ENCODE peak calls at places on chromosome 16, in seven cellular contexts. One of them, this sample, is unnamed.

GRCh38 chr16:66673691-66674090 is 22.9 kb downstream of the CMTM4 start:
- DNase-seq in effector CD4-positive, alpha-beta T cell: no peak
- DNase-seq in kidney epithelial cell: no peak
- DNase-seq in Daoy: no peak
- DNase-seq in Kasumi-1: no peak
- DNase-seq in stimulated activated CD8-positive, alpha-beta memory T cell treated with anti-CD3 and anti-CD28 coated beads, Interleukin-2, amount 100 ng/mL, for 1 hour: no peak
- DNase-seq in EH: no peak
- DNase-seq in this sample: no peak

GRCh38 chr16:67942200-67942509 is 1.8 kb downstream of the LCAT start:
- DNase-seq in Kasumi-1: peak
- DNase-seq in stimulated activated CD8-positive, alpha-beta memory T cell treated with anti-CD3 and anti-CD28 coated beads, Interleukin-2, amount 100 ng/mL, for 1 hour: no peak
- DNase-seq in effector CD4-positive, alpha-beta T cell: peak
- DNase-seq in EH: peak
- DNase-seq in Daoy: peak
- DNase-seq in kidney epithelial cell: no peak
- DNase-seq in this sample: no peak

GRCh38 chr16:89700649-89701424 is 668 bp downstream of the SPATA2L start:
- DNase-seq in kidney epithelial cell: no peak
- DNase-seq in effector CD4-positive, alpha-beta T cell: peak
- DNase-seq in Kasumi-1: no peak
- DNase-seq in EH: peak
- DNase-seq in stimulated activated CD8-positive, alpha-beta memory T cell treated with anti-CD3 and anti-CD28 coated beads, Interleukin-2, amount 100 ng/mL, for 1 hour: no peak
- DNase-seq in Daoy: peak
- DNase-seq in this sample: peak

GRCh38 chr16:49652441-49653175 is 203.3 kb downstream of the ZNF423 start:
- DNase-seq in effector CD4-positive, alpha-beta T cell: no peak
- DNase-seq in kidney epithelial cell: peak
- DNase-seq in EH: peak
- DNase-seq in Daoy: peak
- DNase-seq in stimulated activated CD8-positive, alpha-beta memory T cell treated with anti-CD3 and anti-CD28 coated beads, Interleukin-2, amount 100 ng/mL, for 1 hour: no peak
- DNase-seq in Kasumi-1: no peak
- DNase-seq in this sample: no peak

GRCh38 chr16:76535-77272 is 1.3 kb upstream of the MPG start:
- DNase-seq in kidney epithelial cell: no peak
- DNase-seq in effector CD4-positive, alpha-beta T cell: no peak
- DNase-seq in stimulated activated CD8-positive, alpha-beta memory T cell treated with anti-CD3 and anti-CD28 coated beads, Interleukin-2, amount 100 ng/mL, for 1 hour: no peak
- DNase-seq in Kasumi-1: no peak
- DNase-seq in Daoy: peak
- DNase-seq in EH: peak
- DNase-seq in this sample: no peak

GRCh38 chr16:66959645-66960177 is 1.4 kb upstream of the CES3 start:
- DNase-seq in stimulated activated CD8-positive, alpha-beta memory T cell treated with anti-CD3 and anti-CD28 coated beads, Interleukin-2, amount 100 ng/mL, for 1 hour: no peak
- DNase-seq in Kasumi-1: no peak
- DNase-seq in kidney epithelial cell: no peak
- DNase-seq in effector CD4-positive, alpha-beta T cell: no peak
- DNase-seq in Daoy: no peak
- DNase-seq in EH: no peak
- DNase-seq in this sample: no peak

GRCh38 chr16:16905850-16906249 is 526.9 kb downstream of the NPIPA7 start:
- DNase-seq in Kasumi-1: no peak
- DNase-seq in stimulated activated CD8-positive, alpha-beta memory T cell treated with anti-CD3 and anti-CD28 coated beads, Interleukin-2, amount 100 ng/mL, for 1 hour: no peak
- DNase-seq in kidney epithelial cell: no peak
- DNase-seq in EH: no peak
- DNase-seq in Daoy: no peak
- DNase-seq in effector CD4-positive, alpha-beta T cell: no peak
- DNase-seq in this sample: no peak

GRCh38 chr16:728131-728889 is 1.4 kb downstream of the HAGHL start:
- DNase-seq in stimulated activated CD8-positive, alpha-beta memory T cell treated with anti-CD3 and anti-CD28 coated beads, Interleukin-2, amount 100 ng/mL, for 1 hour: no peak
- DNase-seq in EH: peak
- DNase-seq in Daoy: peak
- DNase-seq in kidney epithelial cell: no peak
- DNase-seq in Kasumi-1: no peak
- DNase-seq in effector CD4-positive, alpha-beta T cell: peak
- DNase-seq in this sample: peak

GRCh38 chr16:46889942-46890300 is 5.8 kb downstream of the GPT2 start:
- DNase-seq in stimulated activated CD8-positive, alpha-beta memory T cell treated with anti-CD3 and anti-CD28 coated beads, Interleukin-2, amount 100 ng/mL, for 1 hour: no peak
- DNase-seq in Daoy: no peak
- DNase-seq in Kasumi-1: no peak
- DNase-seq in effector CD4-positive, alpha-beta T cell: no peak
- DNase-seq in kidney epithelial cell: no peak
- DNase-seq in EH: no peak
- DNase-seq in this sample: no peak

GRCh38 chr16:19168173-19169080 is at the start of gene SYT17:
- DNase-seq in effector CD4-positive, alpha-beta T cell: no peak
- DNase-seq in stimulated activated CD8-positive, alpha-beta memory T cell treated with anti-CD3 and anti-CD28 coated beads, Interleukin-2, amount 100 ng/mL, for 1 hour: no peak
- DNase-seq in Daoy: peak
- DNase-seq in kidney epithelial cell: no peak
- DNase-seq in Kasumi-1: no peak
- DNase-seq in EH: no peak
- DNase-seq in this sample: no peak

GRCh38 chr16:1723450-1724147 is 17.6 kb downstream of the MAPK8IP3 start:
- DNase-seq in kidney epithelial cell: no peak
- DNase-seq in effector CD4-positive, alpha-beta T cell: peak
- DNase-seq in EH: peak
- DNase-seq in stimulated activated CD8-positive, alpha-beta memory T cell treated with anti-CD3 and anti-CD28 coated beads, Interleukin-2, amount 100 ng/mL, for 1 hour: no peak
- DNase-seq in Kasumi-1: peak
- DNase-seq in Daoy: no peak
- DNase-seq in this sample: peak

GRCh38 chr16:46650224-46650623 is 29.0 kb upstream of the SHCBP1 start:
- DNase-seq in Kasumi-1: no peak
- DNase-seq in kidney epithelial cell: no peak
- DNase-seq in Daoy: peak
- DNase-seq in EH: peak
- DNase-seq in effector CD4-positive, alpha-beta T cell: no peak
- DNase-seq in stimulated activated CD8-positive, alpha-beta memory T cell treated with anti-CD3 and anti-CD28 coated beads, Interleukin-2, amount 100 ng/mL, for 1 hour: no peak
- DNase-seq in this sample: no peak

This sample was measured in T-helper 9 cell.